ENCODE peak calls at places on chromosomes 5 and 9, in five cellular contexts. L is NT2/D1, A is GM12878, I is HepG2, H is H1. B is an unnamed sample.

GRCh38 chr9:104831681-104832080 is 67.8 kb downstream of the NIPSNAP3B start:
- DNase-seq in L (no peak), A (no peak), I (no peak), H (no peak), B (no peak)

GRCh38 chr5:180591249-180591887 is at the start of gene SCGB3A1:
- DNase-seq in I (no peak), L (no peak), H (peak), A (no peak), B (no peak)

GRCh38 chr9:21996438-21996837 is 1.8 kb downstream of the CDKN2B-AS1 start:
- DNase-seq in A (no peak), L (no peak), I (no peak), H (no peak), B (peak)

GRCh38 chr9:20200900-20201495 is 412.2 kb upstream of the SLC24A2 start:
- DNase-seq in I (no peak), A (no peak), L (no peak), H (no peak), B (no peak)

GRCh38 chr9:80509358-80509757 is 937.6 kb downstream of the TLE4 start:
- DNase-seq in A (no peak), I (no peak), L (no peak), H (no peak), B (no peak)

GRCh38 chr9:18274693-18275092 is 199.3 kb upstream of the ADAMTSL1 start:
- DNase-seq in H (no peak), I (no peak), L (no peak), A (no peak), B (no peak)

GRCh38 chr5:150085950-150086715 is at the start of gene CSF1R:
- DNase-seq in H (peak), A (no peak), L (no peak), I (no peak), B (no peak)

GRCh38 chr5:9094582-9094981 is 451.3 kb downstream of the SEMA5A start:
- DNase-seq in I (no peak), A (no peak), H (no peak), L (no peak), B (no peak)

GRCh38 chr5:50854082-50854481 is 187.6 kb downstream of the PARP8 start:
- DNase-seq in L (no peak), H (no peak), I (no peak), A (no peak), B (no peak)

GRCh38 chr9:137461663-137462395 is 2.7 kb upstream of the NSMF start:
- DNase-seq in A (peak), H (peak), L (peak), I (no peak), B (no peak)

GRCh38 chr9:27131731-27132130 is 22.7 kb downstream of the TEK start:
- DNase-seq in I (no peak), H (no peak), L (no peak), A (no peak), B (no peak)

GRCh38 chr9:78115073-78115472 is 83.5 kb upstream of the GNAQ start:
- DNase-seq in A (no peak), L (peak), I (peak), H (no peak), B (peak)

GRCh38 chr5:78626009-78626571 is 22.5 kb downstream of the LHFPL2 start:
- DNase-seq in I (no peak), A (no peak), H (no peak), L (no peak), B (no peak)

GRCh38 chr9:103734471-103734870 is 359.6 kb upstream of the SMC2 start:
- DNase-seq in H (no peak), A (no peak), I (no peak), L (no peak), B (no peak)

GRCh38 chr5:155729684-155730059 is 597.3 kb upstream of the SGCD start:
- DNase-seq in H (peak), A (no peak), L (no peak), I (no peak), B (no peak)

GRCh38 chr9:126965541-126966428 is 51.2 kb downstream of the RALGPS1 start:
- DNase-seq in H (peak), A (no peak), I (peak), L (peak), B (peak)

GRCh38 chr5:116964438-116964837 is 389.8 kb upstream of the SEMA6A start:
- DNase-seq in H (no peak), I (no peak), L (no peak), A (no peak), B (no peak)

GRCh38 chr9:124835026-124835501 is 18.2 kb upstream of the WDR38 start:
- DNase-seq in L (no peak), A (no peak), I (peak), H (no peak), B (peak)

GRCh38 chr5:5422819-5423515 is 490 bp downstream of the ICE1 start:
- DNase-seq in L (no peak), H (no peak), A (no peak), I (no peak), B (no peak)

GRCh38 chr9:74358944-74359343 is 138.2 kb upstream of the RORB start:
- DNase-seq in I (no peak), A (no peak), L (no peak), H (no peak), B (no peak)

GRCh38 chr9:6199596-6199995 is 16.0 kb upstream of the IL33 start:
- DNase-seq in A (no peak), L (no peak), I (no peak), H (no peak), B (no peak)

GRCh38 chr5:93578179-93578812 is 2.7 kb downstream of the NR2F1-AS1 start:
- DNase-seq in H (no peak), A (no peak), L (no peak), I (no peak), B (no peak)

GRCh38 chr5:138752951-138753793 is at the start of gene CTNNA1:
- DNase-seq in I (peak), H (peak), A (no peak), L (peak), B (peak)

GRCh38 chr9:133278161-133279131 is 3.4 kb upstream of the ABO start:
- DNase-seq in A (no peak), L (no peak), I (no peak), H (no peak), B (no peak)

GRCh38 chr5:9776525-9776924 is 146.4 kb upstream of the TAS2R1 start:
- DNase-seq in A (no peak), I (no peak), L (no peak), H (no peak), B (no peak)

GRCh38 chr9:3809724-3810123 is 283.9 kb upstream of the RFX3 start:
- DNase-seq in I (no peak), H (no peak), L (no peak), A (peak), B (no peak)

GRCh38 chr9:32722704-32723103 is 60.6 kb upstream of the TMEM215 start:
- DNase-seq in L (no peak), I (no peak), A (no peak), H (no peak), B (no peak)

GRCh38 chr9:104075801-104076753 is 18.0 kb upstream of the SMC2 start:
- DNase-seq in I (no peak), H (no peak), A (no peak), L (no peak), B (no peak)

GRCh38 chr5:59198365-59198764 is 615.5 kb downstream of the RAB3C start:
- DNase-seq in H (no peak), L (no peak), A (no peak), I (no peak), B (no peak)

GRCh38 chr9:91422832-91423711 is 560 bp downstream of the NFIL3 start:
- DNase-seq in L (no peak), A (no peak), H (peak), I (peak), B (peak)

GRCh38 chr5:107671742-107672211 is 1.0 kb upstream of the EFNA5 start:
- DNase-seq in I (no peak), L (peak), H (peak), A (no peak), B (peak)

GRCh38 chr9:93025736-93026135 is 32.8 kb upstream of the SUSD3 start:
- DNase-seq in H (no peak), A (no peak), I (no peak), L (no peak), B (no peak)

GRCh38 chr5:58227858-58228257 is 232.0 kb downstream of the PLK2 start:
- DNase-seq in L (no peak), H (no peak), I (no peak), A (no peak), B (no peak)

GRCh38 chr9:36392489-36392888 is 7.6 kb downstream of the RNF38 start:
- DNase-seq in A (no peak), L (no peak), H (no peak), I (no peak), B (no peak)

GRCh38 chr5:14959443-14960119 is 88.0 kb upstream of the ANKH start:
- DNase-seq in A (no peak), H (no peak), I (peak), L (no peak), B (no peak)

GRCh38 chr5:150542933-150543445 is 35.1 kb downstream of the NDST1 start:
- DNase-seq in H (no peak), A (no peak), I (peak), L (no peak), B (no peak)

GRCh38 chr5:1430121-1430795 is 15.0 kb downstream of the SLC6A3 start:
- DNase-seq in I (no peak), L (no peak), H (no peak), A (no peak), B (no peak)

GRCh38 chr5:1429066-1429465 is 16.2 kb downstream of the SLC6A3 start:
- DNase-seq in A (no peak), I (no peak), H (no peak), L (no peak), B (no peak)

GRCh38 chr5:1428107-1428506 is 17.1 kb downstream of the SLC6A3 start:
- DNase-seq in A (no peak), L (no peak), I (no peak), H (no peak), B (no peak)

GRCh38 chr5:1431021-1431811 is 14.0 kb downstream of the SLC6A3 start:
- DNase-seq in I (no peak), H (no peak), A (no peak), L (no peak), B (no peak)

DNA sequence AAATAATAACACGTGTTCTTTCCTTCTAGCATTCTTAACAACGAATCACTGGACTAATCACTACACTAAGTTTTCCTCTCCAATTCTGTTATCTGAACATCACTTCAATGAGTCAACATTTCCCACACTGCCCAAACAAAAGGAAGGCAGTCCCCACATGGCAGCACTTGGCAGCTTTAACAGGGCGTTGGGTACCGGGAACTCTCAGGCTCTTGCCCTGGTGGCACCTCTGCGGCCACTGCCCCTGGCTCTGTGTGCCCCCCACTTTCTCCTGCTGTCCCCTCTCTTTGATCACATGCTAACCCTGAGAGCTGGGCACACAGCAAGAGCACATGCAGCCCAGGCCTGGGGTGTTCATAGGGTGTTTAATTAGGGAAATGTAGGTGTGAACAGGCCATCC is 15.7 kb downstream of the SLC6A3 start:
- DNase-seq in I (no peak), A (no peak), L (no peak), H (no peak), B (no peak)
- TF ChIP-seq SUZ12 in I (no peak), A (no peak), L (no peak), H (no peak), B (no peak)

DNA sequence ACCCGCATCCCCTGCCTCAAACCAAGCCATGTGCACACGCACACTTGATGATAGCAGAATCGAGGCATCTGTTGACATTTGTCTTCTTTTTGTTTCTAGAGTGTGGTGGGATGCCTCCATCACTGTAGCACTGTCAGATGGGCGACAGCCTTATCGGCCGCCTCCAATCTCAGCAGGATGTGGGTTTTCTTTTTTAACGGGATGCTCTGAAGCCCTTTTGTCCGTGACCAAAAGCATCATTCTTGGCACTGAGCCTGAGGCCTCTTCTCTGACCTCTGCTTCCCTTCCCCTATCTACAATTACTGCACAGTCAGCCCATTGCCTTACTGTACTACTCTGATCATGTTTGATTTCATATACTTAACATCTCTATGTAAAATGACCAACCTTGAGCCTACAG is 78.3 kb downstream of the LMNB1 start:
- DNase-seq in H (no peak), A (no peak), L (no peak), I (no peak), B (no peak)
- TF ChIP-seq SUZ12 in H (no peak), A (no peak), L (no peak), I (no peak), B (no peak)

DNA sequence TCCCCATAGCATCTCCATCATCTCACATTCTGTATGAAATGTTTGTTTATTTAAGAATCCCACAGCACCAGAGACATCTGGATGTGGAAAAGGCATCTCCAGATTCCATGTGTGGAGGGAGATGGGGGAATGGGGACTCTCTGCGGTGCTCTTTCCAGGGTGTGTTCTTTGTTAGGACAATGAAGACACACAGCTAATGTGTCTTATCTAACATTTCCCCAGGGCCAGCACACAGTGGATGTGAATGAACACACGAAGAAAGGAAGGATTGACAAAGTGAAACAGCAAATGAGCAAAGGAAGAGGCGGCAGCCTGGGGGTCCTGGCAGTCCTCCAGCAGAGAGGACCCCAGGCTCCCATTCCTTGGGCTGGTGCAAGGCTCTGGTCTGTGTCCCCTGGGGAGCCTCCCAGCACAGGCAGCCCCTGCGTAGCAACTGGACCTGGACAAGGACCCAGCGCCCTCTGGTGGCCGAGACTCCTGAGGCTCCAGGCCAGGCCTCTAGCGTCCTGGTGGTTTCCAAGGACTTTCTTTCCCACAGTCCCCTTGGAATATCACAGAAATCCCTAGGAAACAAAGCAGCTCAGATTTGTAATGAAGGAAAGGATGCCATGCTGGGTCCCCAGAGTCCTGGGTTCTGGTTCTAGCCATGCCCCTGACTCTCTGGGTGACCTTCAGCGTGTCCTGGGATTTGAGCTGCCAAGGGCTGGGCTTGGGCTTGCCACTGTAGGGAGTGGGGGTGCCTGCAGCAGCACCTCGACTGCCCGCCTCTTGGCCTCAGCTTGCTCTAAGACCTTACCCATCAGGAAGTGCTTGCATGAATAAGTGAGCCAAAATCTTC is 3.5 kb upstream of the PDLIM7 start:
- DNase-seq in H (peak), L (peak), A (no peak), I (peak), B (peak)
- TF ChIP-seq SUZ12 in H (no peak), L (no peak), A (no peak), I (no peak), B (no peak)

GRCh38 chr9:16131269-16131668 is 578.4 kb downstream of the CCDC171 start:
- DNase-seq in I (no peak), H (no peak), A (no peak), L (no peak), B (peak)
- TF ChIP-seq SUZ12 in I (no peak), H (no peak), A (no peak), L (no peak), B (no peak)

GRCh38 chr5:171946382-171946781 is 60.1 kb downstream of the FBXW11 start:
- DNase-seq in I (no peak), L (peak), A (no peak), H (no peak), B (no peak)
- TF ChIP-seq SUZ12 in I (no peak), L (no peak), A (no peak), H (no peak), B (no peak)

GRCh38 chr5:102975040-102975439 is 144.9 kb downstream of the GIN1 start:
- DNase-seq in L (no peak), H (no peak), A (no peak), I (no peak), B (no peak)
- TF ChIP-seq SUZ12 in L (no peak), H (no peak), A (no peak), I (no peak), B (no peak)

B was measured in HEK293T.